ENCODE peak calls at places on chromosomes 11 and 22, in four cellular contexts. X, O, A and H are unnamed samples.

GRCh38 chr22:19852177-19852781 is 2.4 kb downstream of the GNB1L start:
- DNase-seq in X (no peak), O (no peak), A (no peak), H (peak)

GRCh38 chr11:86919557-86920210 is 35.5 kb downstream of the FZD4 start:
- DNase-seq in X (no peak), O (peak), A (peak), H (peak)

GRCh38 chr11:67267188-67268035 is 1.1 kb downstream of the GRK2 start:
- DNase-seq in X (no peak), O (no peak), A (peak), H (no peak)

GRCh38 chr11:68380786-68381622 is 68.6 kb downstream of the LRP5 start:
- DNase-seq in X (no peak), O (no peak), A (no peak), H (no peak)

GRCh38 chr11:7571640-7572000 is 57.8 kb downstream of the PPFIBP2 start:
- DNase-seq in X (no peak), O (peak), A (peak), H (peak)

GRCh38 chr22:38238519-38239051 is 34.2 kb downstream of the TMEM184B start:
- DNase-seq in X (no peak), O (no peak), A (no peak), H (no peak)

GRCh38 chr11:3183523-3183922 is 18.4 kb upstream of the OSBPL5 start:
- DNase-seq in X (no peak), O (no peak), A (no peak), H (no peak)

GRCh38 chr11:45412033-45412432 is 125.9 kb upstream of the SYT13 start:
- DNase-seq in X (no peak), O (no peak), A (no peak), H (no peak)

GRCh38 chr11:67731583-67731982 is 57.2 kb upstream of the ALDH3B2 start:
- DNase-seq in X (no peak), O (peak), A (no peak), H (no peak)

GRCh38 chr22:45442120-45442519 is 28.6 kb downstream of the RIBC2 start:
- DNase-seq in X (no peak), O (no peak), A (peak), H (no peak)

GRCh38 chr11:7964873-7965272 is 374 bp downstream of the NLRP10 start:
- DNase-seq in X (no peak), O (no peak), A (no peak), H (no peak)

GRCh38 chr11:60710482-60710881 is 11.1 kb downstream of the MS4A8 start:
- DNase-seq in X (no peak), O (peak), A (no peak), H (no peak)

GRCh38 chr11:87368876-87369480 is 331.2 kb downstream of the TMEM135 start:
- DNase-seq in X (no peak), O (no peak), A (no peak), H (no peak)

GRCh38 chr11:19244084-19244483 is 3.3 kb upstream of the E2F8 start:
- DNase-seq in X (no peak), O (no peak), A (peak), H (no peak)

GRCh38 chr11:117803896-117804295 is 6.9 kb upstream of the DSCAML1 start:
- DNase-seq in X (no peak), O (no peak), A (no peak), H (no peak)

GRCh38 chr11:37502202-37502601 is 904.2 kb upstream of the RAG2 start:
- DNase-seq in X (no peak), O (no peak), A (no peak), H (no peak)

GRCh38 chr11:6625156-6625831 is 6.1 kb upstream of the TPP1 start:
- DNase-seq in X (no peak), O (no peak), A (peak), H (no peak)

GRCh38 chr11:12216542-12217422 is 106.4 kb downstream of the MICAL2 start:
- DNase-seq in X (no peak), O (no peak), A (no peak), H (no peak)

GRCh38 chr11:77322926-77323590 is 21.6 kb upstream of the GDPD4 start:
- DNase-seq in X (no peak), O (no peak), A (no peak), H (no peak)

GRCh38 chr22:20991252-20992055 is 9.4 kb downstream of the LZTR1 start:
- DNase-seq in X (no peak), O (no peak), A (no peak), H (no peak)

GRCh38 chr11:30196400-30197206 is 34.2 kb upstream of the FSHB start:
- DNase-seq in X (no peak), O (peak), A (peak), H (peak)

GRCh38 chr22:35638408-35638807 is 9.8 kb upstream of the APOL6 start:
- DNase-seq in X (no peak), O (no peak), A (no peak), H (no peak)

GRCh38 chr11:123494195-123495050 is 64.4 kb downstream of the GRAMD1B start:
- DNase-seq in X (no peak), O (no peak), A (no peak), H (no peak)

GRCh38 chr11:11173316-11174025 is 179.6 kb downstream of the CSNK2A3 start:
- DNase-seq in X (no peak), O (no peak), A (no peak), H (no peak)

DNA sequence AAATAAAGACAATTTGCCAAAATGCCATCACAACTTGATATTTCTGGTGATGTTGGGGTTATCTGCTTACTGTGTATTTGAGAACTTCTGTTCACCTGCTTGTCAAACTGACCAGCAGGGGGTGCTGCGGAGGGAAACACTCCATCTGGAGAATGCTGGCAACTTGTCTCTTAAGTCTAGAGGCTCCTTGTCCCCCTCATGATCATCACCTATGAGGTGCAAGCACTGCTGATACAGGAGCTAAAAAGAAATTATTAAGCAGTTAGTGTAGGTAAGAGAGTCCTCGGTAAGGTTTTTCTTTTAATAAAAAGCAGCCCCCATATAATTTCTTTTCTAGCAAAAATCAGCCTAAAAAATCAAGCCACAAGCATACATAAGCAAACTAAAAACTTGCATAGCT is 32.7 kb upstream of the GLYATL1B start:
- DNase-seq in X (no peak), O (peak), A (peak), H (peak)
- TF ChIP-seq FOXK2 in X (no peak), O (no peak), A (no peak), H (no peak)

GRCh38 chr11:33689506-33689905 is 11.1 kb downstream of the C11orf91 start:
- DNase-seq in X (no peak), O (no peak), A (no peak), H (no peak)

GRCh38 chr11:33689089-33689488 is 11.5 kb downstream of the C11orf91 start:
- DNase-seq in X (no peak), O (no peak), A (no peak), H (no peak)

GRCh38 chr11:33691051-33691864 is 9.4 kb downstream of the C11orf91 start:
- DNase-seq in X (no peak), O (no peak), A (peak), H (no peak)

GRCh38 chr11:33692013-33692504 is 8.6 kb downstream of the C11orf91 start:
- DNase-seq in X (no peak), O (no peak), A (peak), H (no peak)

GRCh38 chr11:33690290-33691050 is 10.2 kb downstream of the C11orf91 start:
- DNase-seq in X (no peak), O (no peak), A (peak), H (peak)
- TF ChIP-seq FOXK2 in X (no peak), O (no peak), A (no peak), H (no peak)

GRCh38 chr11:104879514-104880190 is 18.6 kb downstream of the CASP12 start:
- DNase-seq in X (no peak), O (no peak), A (no peak), H (no peak)
- TF ChIP-seq FOXK2 in X (no peak), O (no peak), A (no peak), H (no peak)

DNA sequence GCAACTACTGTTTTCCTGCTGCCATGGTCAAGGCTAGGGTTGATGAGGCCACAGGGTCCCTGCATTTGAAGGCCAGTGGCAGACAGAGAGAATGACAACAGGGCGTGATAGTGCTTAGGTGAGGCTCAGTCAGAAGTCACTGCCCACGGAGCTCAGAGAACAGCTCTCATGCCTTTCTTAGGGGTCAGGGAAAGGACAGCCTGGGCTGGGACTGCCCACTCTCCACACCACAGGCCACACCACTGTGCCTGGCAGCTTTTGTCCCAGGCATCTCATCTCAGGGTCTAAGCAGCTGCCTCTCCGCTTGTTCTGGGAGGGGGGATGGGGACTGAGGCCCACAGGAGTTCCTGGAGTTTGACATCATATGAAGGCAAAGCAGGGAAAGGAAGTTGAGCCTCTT is 150.1 kb upstream of the B3GAT1 start:
- DNase-seq in X (no peak), O (no peak), A (no peak), H (no peak)
- TF ChIP-seq FOXK2 in X (no peak), O (no peak), A (no peak), H (no peak)

GRCh38 chr22:28906312-28906711 is 22.9 kb downstream of the ZNRF3 start:
- DNase-seq in X (no peak), O (no peak), A (no peak), H (no peak)

GRCh38 chr22:28909375-28909774 is 26.0 kb downstream of the ZNRF3 start:
- DNase-seq in X (peak), O (no peak), A (no peak), H (peak)

GRCh38 chr22:28904211-28904808 is 20.9 kb downstream of the ZNRF3 start:
- DNase-seq in X (no peak), O (no peak), A (no peak), H (no peak)

GRCh38 chr22:28905433-28905832 is 22.1 kb downstream of the ZNRF3 start:
- DNase-seq in X (no peak), O (no peak), A (no peak), H (no peak)

DNA sequence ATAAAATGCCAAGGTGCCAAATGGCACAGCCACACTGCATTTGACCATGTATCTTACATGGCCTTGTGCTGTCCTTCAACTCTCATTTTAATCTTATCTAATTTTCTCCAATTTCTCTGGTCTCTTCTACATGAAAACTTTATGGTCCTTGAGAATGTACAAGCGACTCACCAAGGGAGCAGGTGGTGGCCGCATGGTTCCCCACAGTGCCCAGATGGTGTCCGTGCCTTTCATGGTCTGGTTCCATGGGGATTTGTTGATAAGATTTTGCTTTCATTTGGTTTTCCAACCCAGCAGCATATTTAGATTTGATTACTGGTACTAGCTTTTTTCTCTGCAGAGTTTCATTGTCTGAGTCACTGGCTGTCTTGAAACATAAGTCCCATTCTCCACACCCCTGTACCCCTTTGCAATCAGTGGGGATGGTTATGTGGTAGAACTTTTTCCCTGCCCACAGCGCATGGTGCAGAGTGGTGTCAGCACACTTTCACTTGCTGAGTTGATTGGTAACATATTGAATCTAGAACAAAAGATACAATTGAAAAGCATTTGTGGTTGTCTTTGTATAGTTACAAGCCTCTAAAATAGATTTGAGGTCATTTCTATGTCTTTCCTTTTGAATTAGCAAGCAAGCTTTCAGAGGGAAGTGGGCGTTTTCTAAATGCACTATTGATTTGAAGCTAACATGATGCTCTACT is 24.1 kb downstream of the ZNRF3 start:
- DNase-seq in X (peak), O (no peak), A (no peak), H (no peak)
- TF ChIP-seq FOXK2 in X (no peak), O (no peak), A (no peak), H (no peak)

DNA sequence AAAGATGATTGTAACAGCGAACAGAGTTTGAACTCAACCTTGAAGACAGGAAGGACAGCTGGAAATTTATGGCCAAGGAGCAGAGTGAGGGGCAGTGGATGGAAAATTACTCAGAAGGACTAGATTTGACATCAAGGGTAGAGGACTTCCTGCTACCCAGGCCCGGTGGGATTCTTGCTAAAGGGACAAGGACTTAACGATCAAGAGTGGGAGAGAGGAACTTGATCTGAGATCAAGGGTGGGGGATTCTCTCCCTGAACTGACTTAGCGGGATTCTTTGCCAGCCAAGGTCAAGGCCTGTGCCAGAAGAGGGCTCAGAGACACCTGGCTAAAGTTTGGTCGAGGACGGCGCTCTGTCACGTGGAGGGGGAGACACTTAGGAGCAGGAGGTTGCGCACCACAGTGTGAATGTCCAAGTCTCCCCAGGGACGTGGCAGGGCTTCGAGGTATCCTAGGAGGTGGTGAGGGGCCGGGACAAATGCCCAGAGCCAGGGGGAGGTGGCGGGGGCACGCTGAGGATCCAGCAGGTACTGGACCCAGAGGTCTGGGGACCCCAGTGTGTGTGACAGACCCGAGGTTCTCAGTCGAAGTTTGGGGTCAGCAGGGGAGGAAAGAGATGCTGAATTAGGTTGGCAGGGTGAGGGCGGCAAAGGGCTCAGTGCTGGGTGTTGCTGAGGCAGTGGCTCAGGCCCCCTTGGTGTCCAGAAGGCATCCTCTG is 46.1 kb upstream of the SHISAL1 start:
- DNase-seq in X (no peak), O (no peak), A (no peak), H (no peak)
- TF ChIP-seq FOXK2 in X (no peak), O (no peak), A (no peak), H (no peak)

GRCh38 chr22:47850644-47851151 is 1088.2 kb downstream of the TBC1D22A start:
- DNase-seq in X (no peak), O (no peak), A (no peak), H (no peak)
- TF ChIP-seq FOXK2 in X (no peak), O (no peak), A (no peak), H (no peak)

GRCh38 chr22:24089951-24090350 is 78.8 kb downstream of the CABIN1 start:
- DNase-seq in X (no peak), O (no peak), A (no peak), H (no peak)
- TF ChIP-seq FOXK2 in X (no peak), O (no peak), A (no peak), H (no peak)

GRCh38 chr22:34429314-34429713 is 509.0 kb upstream of the LARGE1 start:
- DNase-seq in X (no peak), O (no peak), A (no peak), H (no peak)
- TF ChIP-seq FOXK2 in X (no peak), O (no peak), A (no peak), H (no peak)